ENCODE peak calls at places on chromosome 4, in eight cellular contexts. Q is stimulated activated CD4-positive, alpha-beta T cell treated with anti-CD3 and anti-CD28 coated beads, Interleukin-2, amount 100 ng/mL, for 24 hours; D is non-pigmented ciliary epithelial cell; Y is heart right ventricle; C is HEK293T; A is AG04450; E is endothelial cell; K is esophagus squamous epithelium. O is an unnamed sample.
A peak's percentile ranks its signal among the peaks of the same experiment; 100 is the strongest.

GRCh38 chr4:169314906-169315305 is 44.1 kb upstream of the SH3RF1 start:
- DNase-seq in A (no peak), Y (peak; percentile 76), Q (no peak), E (no peak), K (peak; percentile 1), D (no peak), C (peak; percentile 61), O (no peak)

GRCh38 chr4:1567808-1568581 is 116.1 kb downstream of the FAM53A start:
- DNase-seq in D (no peak), E (no peak), K (no peak), Y (no peak), Q (no peak), C (no peak), A (no peak), O (no peak)

GRCh38 chr4:168515222-168516011 is 18.6 kb downstream of the PALLD start:
- DNase-seq in E (no peak), C (no peak), K (no peak), D (no peak), Q (no peak), Y (peak; percentile 34), A (no peak), O (no peak)

GRCh38 chr4:17126306-17126978 is 228.0 kb upstream of the LDB2 start:
- DNase-seq in E (no peak), D (no peak), K (no peak), A (no peak), C (no peak), Q (no peak), Y (no peak), O (no peak)

GRCh38 chr4:142548491-142548890 is 297.6 kb downstream of the INPP4B start:
- DNase-seq in E (no peak), C (no peak), Y (no peak), Q (no peak), D (no peak), K (no peak), A (no peak), O (no peak)

GRCh38 chr4:123288309-123289025 is 108.1 kb upstream of the SPRY1 start:
- DNase-seq in D (no peak), A (no peak), E (no peak), C (no peak), Y (no peak), K (no peak), Q (no peak), O (no peak)

GRCh38 chr4:66829310-66829709 is 716.0 kb downstream of the CENPC start:
- DNase-seq in C (no peak), K (no peak), D (no peak), E (no peak), Y (no peak), A (no peak), Q (no peak), O (no peak)

GRCh38 chr4:39637572-39638357 is 900 bp downstream of the SMIM14 start:
- DNase-seq in Y (peak; percentile 53), D (no peak), C (peak; percentile 30), Q (peak; percentile 29), K (no peak), A (no peak), E (peak; percentile 52), O (peak; percentile 9)

GRCh38 chr4:53507671-53508286 is 83.5 kb downstream of the LNX1 start:
- DNase-seq in A (no peak), K (no peak), Y (peak; percentile 72), C (no peak), E (no peak), D (peak; percentile 67), Q (no peak), O (no peak)

GRCh38 chr4:100984901-100985300 is 362.4 kb downstream of the PPP3CA start:
- DNase-seq in Y (no peak), C (no peak), A (peak; percentile 8), Q (no peak), E (no peak), D (peak; percentile 63), K (no peak), O (no peak)

GRCh38 chr4:41428205-41428940 is 109.6 kb upstream of the LIMCH1 start:
- DNase-seq in E (no peak), C (no peak), Y (no peak), D (no peak), Q (no peak), A (no peak), K (no peak), O (no peak)

GRCh38 chr4:169810325-169811323 is 52.9 kb upstream of the HPF1 start:
- DNase-seq in Y (peak; percentile 65), A (peak; percentile 52), Q (no peak), C (peak; percentile 68), E (peak; percentile 51), D (peak; percentile 63), K (no peak), O (no peak)

GRCh38 chr4:99945718-99946345 is 586 bp downstream of the DNAJB14 start:
- DNase-seq in C (peak; percentile 37), Q (no peak), K (no peak), E (no peak), D (no peak), Y (peak; percentile 20), A (no peak), O (no peak)

GRCh38 chr4:122635205-122635604 is 14.3 kb upstream of the IL21 start:
- DNase-seq in K (no peak), E (no peak), Q (no peak), C (no peak), D (no peak), Y (no peak), A (no peak), O (no peak)

GRCh38 chr4:117324851-117325491 is 239.6 kb upstream of the TRAM1L1 start:
- DNase-seq in Q (no peak), E (no peak), D (peak; percentile 93), C (no peak), K (no peak), A (peak; percentile 74), Y (no peak), O (no peak)

GRCh38 chr4:120671538-120671937 is 251.0 kb downstream of the PRDM5 start:
- DNase-seq in Y (no peak), A (no peak), Q (no peak), D (no peak), E (no peak), C (no peak), K (no peak), O (no peak)

GRCh38 chr4:106502106-106502699 is 133.6 kb upstream of the GIMD1 start:
- DNase-seq in Y (peak; percentile 42), D (no peak), K (no peak), Q (peak; percentile 43), A (peak; percentile 7), C (peak; percentile 64), E (peak; percentile 73), O (no peak)

GRCh38 chr4:168551945-168552695 is 55.3 kb downstream of the PALLD start:
- DNase-seq in K (no peak), E (no peak), D (no peak), Q (no peak), Y (no peak), C (no peak), A (no peak), O (no peak)

GRCh38 chr4:18923496-18924161 is 902.1 kb upstream of the LCORL start:
- DNase-seq in D (no peak), Y (peak; percentile 4), C (no peak), Q (no peak), K (no peak), A (no peak), E (no peak), O (no peak)

GRCh38 chr4:22237155-22237751 is 278.6 kb downstream of the ADGRA3 start:
- DNase-seq in E (peak; percentile 69), Y (no peak), A (no peak), C (peak; percentile 39), K (no peak), D (no peak), Q (peak; percentile 43), O (peak; percentile 5)

GRCh38 chr4:122845066-122845465 is 18.4 kb downstream of the FGF2 start:
- DNase-seq in C (no peak), K (no peak), D (no peak), Y (no peak), A (no peak), Q (no peak), E (no peak), O (no peak)

GRCh38 chr4:84870398-84871163 is 95.9 kb downstream of the WDFY3 start:
- DNase-seq in Y (no peak), D (peak; percentile 54), K (no peak), E (peak; percentile 9), Q (no peak), A (peak; percentile 20), C (peak; percentile 18), O (no peak)

GRCh38 chr4:113809313-113809712 is 47.8 kb upstream of the CAMK2D start:
- DNase-seq in E (no peak), D (no peak), A (no peak), Y (peak; percentile 14), K (no peak), C (no peak), Q (no peak), O (no peak)

GRCh38 chr4:5693871-5694270 is 14.5 kb downstream of the EVC2 start:
- DNase-seq in D (no peak), Y (no peak), E (no peak), K (no peak), C (no peak), Q (no peak), A (no peak), O (no peak)

GRCh38 chr4:83109480-83110221 is 4.9 kb downstream of the PLAC8 start:
- DNase-seq in Q (peak; percentile 62), C (peak; percentile 56), D (no peak), E (peak; percentile 45), A (no peak), Y (no peak), K (no peak), O (peak; percentile 27)

GRCh38 chr4:22179124-22179874 is 230.7 kb upstream of the KCNIP4 start:
- DNase-seq in Y (no peak), Q (no peak), C (no peak), E (no peak), D (peak; percentile 74), A (peak; percentile 20), K (no peak), O (no peak)

GRCh38 chr4:183360161-183360919 is 38.1 kb upstream of the CLDN24 start:
- DNase-seq in Q (no peak), Y (no peak), D (no peak), E (no peak), C (no peak), K (no peak), A (no peak), O (no peak)

GRCh38 chr4:154143720-154144119 is 347.9 kb downstream of the DCHS2 start:
- DNase-seq in Q (no peak), A (no peak), C (no peak), D (no peak), K (no peak), Y (no peak), E (no peak), O (no peak)

GRCh38 chr4:168501407-168501806 is 4.6 kb downstream of the PALLD start:
- DNase-seq in C (no peak), A (no peak), Q (no peak), D (no peak), Y (no peak), K (no peak), E (no peak), O (no peak)